ENCODE peak calls at places on chromosome 21, in ten cellular contexts. X, G, C, D, V, K, Z, P, T and B are unnamed samples.
A peak's percentile ranks its signal among the peaks of the same experiment; 100 is the strongest.

GRCh38 chr21:31184462-31184861 is 146.2 kb upstream of the KRTAP19-8 start:
- DNase-seq in V (no peak), G (no peak), Z (no peak), P (no peak), T (no peak), K (no peak), D (no peak), C (no peak), X (no peak), B (no peak)

GRCh38 chr21:41631564-41632461 is 123.9 kb upstream of the TMPRSS2 start:
- DNase-seq in T (peak; percentile 67), V (no peak), G (no peak), D (no peak), P (no peak), X (peak; percentile 68), C (peak; percentile 96), Z (no peak), K (peak; percentile 43), B (peak; percentile 77)

GRCh38 chr21:28069446-28069845 is 923.2 kb downstream of the LTN1 start:
- DNase-seq in C (peak; percentile 17), X (no peak), G (no peak), P (no peak), T (no peak), V (no peak), K (peak; percentile 82), Z (no peak), D (no peak), B (peak; percentile 14)

GRCh38 chr21:42375141-42375905 is 9.0 kb upstream of the TFF1 start:
- DNase-seq in X (no peak), V (peak; percentile 42), G (no peak), K (no peak), D (no peak), T (no peak), C (no peak), P (no peak), Z (no peak), B (no peak)

GRCh38 chr21:41086551-41086950 is 81.4 kb upstream of the BACE2 start:
- DNase-seq in G (no peak), X (no peak), T (no peak), D (no peak), Z (no peak), C (no peak), V (no peak), P (no peak), K (no peak), B (no peak)

GRCh38 chr21:41751621-41752020 is 15.2 kb downstream of the RIPK4 start:
- DNase-seq in Z (no peak), C (peak; percentile 41), X (no peak), G (no peak), V (peak; percentile 33), T (peak; percentile 72), K (no peak), P (no peak), D (no peak), B (peak; percentile 92)

GRCh38 chr21:14862794-14863720 is 201.7 kb downstream of the NRIP1 start:
- DNase-seq in T (no peak), C (peak; percentile 49), Z (no peak), V (no peak), G (no peak), X (no peak), D (no peak), P (no peak), K (no peak), B (peak; percentile 27)

GRCh38 chr21:27649323-27649722 is 682.4 kb upstream of the ADAMTS5 start:
- DNase-seq in D (no peak), V (no peak), G (no peak), T (no peak), C (peak; percentile 64), P (no peak), Z (no peak), X (no peak), K (peak; percentile 90), B (peak; percentile 97)

GRCh38 chr21:26966978-26967913 is at the start of gene ADAMTS5:
- DNase-seq in C (peak; percentile 14), G (no peak), Z (peak; percentile 55), P (no peak), V (peak; percentile 84), T (no peak), D (peak; percentile 74), K (peak; percentile 94), X (peak; percentile 12), B (peak; percentile 47)

GRCh38 chr21:26072891-26073615 is 97.5 kb downstream of the APP start:
- DNase-seq in G (no peak), K (peak; percentile 74), T (no peak), V (no peak), C (no peak), Z (no peak), X (no peak), P (no peak), D (no peak), B (no peak)

GRCh38 chr21:46635324-46636180 is at the start of gene PRMT2:
- DNase-seq in T (peak; percentile 97), C (peak; percentile 98), Z (peak; percentile 99), G (peak; percentile 97), D (peak; percentile 99), V (peak; percentile 100), K (peak; percentile 96), P (peak; percentile 91), X (peak; percentile 99), B (peak; percentile 92)

GRCh38 chr21:46636181-46636512 is 673 bp downstream of the PRMT2 start:
- DNase-seq in P (no peak), D (no peak), C (peak; percentile 2), Z (no peak), X (no peak), V (no peak), T (no peak), K (no peak), G (no peak), B (no peak)

GRCh38 chr21:46633561-46633960 is 1.9 kb upstream of the PRMT2 start:
- DNase-seq in X (no peak), P (no peak), V (no peak), C (no peak), G (no peak), D (no peak), K (no peak), T (no peak), Z (no peak), B (no peak)

GRCh38 chr21:46634427-46634826 is 1.0 kb upstream of the PRMT2 start:
- DNase-seq in V (no peak), D (no peak), X (no peak), P (no peak), G (no peak), Z (no peak), T (no peak), K (no peak), C (peak; percentile 84), B (no peak)

DNA sequence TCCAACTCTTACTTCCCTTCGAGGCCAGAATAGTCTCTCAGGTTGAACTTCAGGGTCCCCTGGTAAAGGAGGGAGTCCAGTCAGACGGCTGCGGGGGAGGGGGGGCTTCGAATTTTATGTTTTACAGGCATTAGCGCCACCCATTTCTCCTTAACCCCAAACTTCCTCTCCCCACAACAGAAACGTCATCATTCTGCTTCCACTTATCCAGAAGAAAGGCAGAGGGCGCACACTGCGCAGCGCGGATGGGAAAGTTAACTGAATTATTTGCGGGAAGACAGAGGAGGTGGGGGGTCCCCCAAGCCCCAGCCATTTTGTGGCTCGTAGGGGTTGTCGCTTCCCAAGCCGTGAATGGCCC is 529 bp upstream of the PRMT2 start:
- DNase-seq in X (no peak), D (no peak), C (peak; percentile 60), P (peak; percentile 40), G (peak; percentile 85), T (peak; percentile 74), V (no peak), K (peak; percentile 90), Z (no peak), B (peak; percentile 68)
- TF ChIP-seq CTCF in X (no peak), D (no peak), C (no peak), P (no peak), G (no peak), T (no peak), V (no peak), K (peak; percentile 42), Z (peak; percentile 13), B (peak; percentile 27)

GRCh38 chr21:17769049-17769845 is 49.9 kb downstream of the C21orf91 start:
- DNase-seq in D (no peak), X (no peak), V (no peak), P (no peak), T (no peak), C (peak; percentile 76), G (no peak), Z (no peak), K (peak; percentile 21), B (peak; percentile 26)
- H3K4me3 ChIP-seq in D (no peak overlapping the region), X (no peak overlapping the region), V (no peak overlapping the region), P (no peak overlapping the region), T (no peak overlapping the region), C (peak overlapping the region; percentile 11), G (no peak overlapping the region), Z (no peak overlapping the region), K (no peak overlapping the region), B (no peak overlapping the region)

DNA sequence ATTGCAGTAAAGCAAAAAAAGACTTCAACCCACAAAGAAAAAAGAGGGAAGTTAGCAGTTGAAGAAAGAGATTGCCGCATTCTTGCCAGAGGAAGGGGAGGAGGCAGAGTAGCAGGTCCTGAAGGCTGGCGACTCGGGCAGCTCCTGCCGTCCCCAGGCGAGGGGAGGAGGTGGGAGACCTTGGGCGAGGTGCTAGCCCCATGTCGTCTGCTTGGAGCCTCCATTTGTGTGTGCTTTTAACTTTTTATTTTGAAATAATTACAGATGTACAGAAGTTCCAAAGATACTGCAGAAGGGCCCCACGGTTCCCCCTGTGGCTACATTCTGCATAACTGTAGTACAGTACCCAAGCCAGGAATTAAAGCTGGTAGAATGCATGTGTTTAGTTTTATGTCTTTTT is 6.8 kb downstream of the TRPM2 start:
- DNase-seq in C (no peak), K (no peak), P (no peak), Z (no peak), G (no peak), D (no peak), T (no peak), V (peak; percentile 61), X (no peak), B (no peak)
- TF ChIP-seq CTCF in C (no peak), K (no peak), P (no peak), Z (no peak), G (no peak), D (no peak), T (no peak), V (no peak), X (no peak), B (no peak)

GRCh38 chr21:46099476-46099875 is 1.6 kb downstream of the COL6A2 start:
- DNase-seq in D (peak; percentile 75), K (peak; percentile 66), V (peak; percentile 79), G (peak; percentile 11), X (peak; percentile 6), C (peak; percentile 57), Z (peak; percentile 47), T (peak; percentile 28), P (no peak), B (no peak)

GRCh38 chr21:46100426-46100825 is 2.5 kb downstream of the COL6A2 start:
- DNase-seq in X (no peak), V (no peak), P (no peak), D (no peak), K (peak; percentile 86), Z (no peak), G (no peak), T (peak; percentile 27), C (peak; percentile 65), B (no peak)

GRCh38 chr21:46097826-46098286 is at the start of gene COL6A2:
- DNase-seq in G (peak; percentile 11), C (peak; percentile 75), D (peak; percentile 88), V (peak; percentile 92), Z (peak; percentile 77), T (peak; percentile 30), P (no peak), K (peak; percentile 74), X (peak; percentile 33), B (no peak)

GRCh38 chr21:46098303-46099141 is 610 bp downstream of the COL6A2 start:
- DNase-seq in X (peak; percentile 7), T (peak; percentile 28), V (peak; percentile 85), P (no peak), K (no peak), C (no peak), Z (peak; percentile 52), D (peak; percentile 70), G (no peak), B (no peak)

GRCh38 chr21:46100020-46100419 is 2.1 kb downstream of the COL6A2 start:
- DNase-seq in V (no peak), K (no peak), P (no peak), X (no peak), Z (no peak), D (peak; percentile 62), C (no peak), T (peak; percentile 24), G (no peak), B (no peak)
- H3K4me3 ChIP-seq in V (no peak overlapping the region), K (peak overlapping the region; percentile 82), P (no peak overlapping the region), X (no peak overlapping the region), Z (no peak overlapping the region), D (peak overlapping the region; percentile 82), C (peak overlapping the region; percentile 86), T (no peak overlapping the region), G (no peak overlapping the region), B (no peak overlapping the region)